ENCODE peak calls at places on chromosomes 13 and 19, in six cellular contexts. One of them, this sample, is unnamed.

GRCh38 chr13:93625536-93625935 is 398.9 kb downstream of the GPC6 start:
- DNase-seq in NCI-H774: no peak
- DNase-seq in fibroblast of the aortic adventitia: peak; percentile 56
- DNase-seq in HTR-8/SVneo: no peak
- DNase-seq in osteocyte: no peak
- DNase-seq in GM19239: no peak
- DNase-seq in this sample: no peak

GRCh38 chr13:90445179-90445578 is 902.3 kb upstream of the MIR17HG start:
- DNase-seq in NCI-H774: no peak
- DNase-seq in fibroblast of the aortic adventitia: peak; percentile 97
- DNase-seq in HTR-8/SVneo: peak; percentile 28
- DNase-seq in osteocyte: no peak
- DNase-seq in GM19239: no peak
- DNase-seq in this sample: peak; percentile 29

GRCh38 chr13:28401303-28402056 is 93.4 kb downstream of the FLT1 start:
- DNase-seq in NCI-H774: no peak
- DNase-seq in fibroblast of the aortic adventitia: peak; percentile 73
- DNase-seq in HTR-8/SVneo: no peak
- DNase-seq in osteocyte: no peak
- DNase-seq in GM19239: no peak
- DNase-seq in this sample: no peak

GRCh38 chr13:101579291-101579802 is 126.9 kb downstream of the ITGBL1 start:
- DNase-seq in NCI-H774: no peak
- DNase-seq in fibroblast of the aortic adventitia: peak; percentile 65
- DNase-seq in HTR-8/SVneo: no peak
- DNase-seq in osteocyte: no peak
- DNase-seq in GM19239: no peak
- DNase-seq in this sample: peak; percentile 55

GRCh38 chr19:46180701-46181385 is 32.8 kb downstream of the IGFL2 start:
- DNase-seq in NCI-H774: no peak
- DNase-seq in fibroblast of the aortic adventitia: peak; percentile 57
- DNase-seq in HTR-8/SVneo: no peak
- DNase-seq in osteocyte: no peak
- DNase-seq in GM19239: no peak
- DNase-seq in this sample: no peak

GRCh38 chr13:28583661-28584091 is 75.3 kb upstream of the POMP start:
- DNase-seq in NCI-H774: no peak
- DNase-seq in fibroblast of the aortic adventitia: no peak
- DNase-seq in HTR-8/SVneo: no peak
- DNase-seq in osteocyte: no peak
- DNase-seq in GM19239: no peak
- DNase-seq in this sample: no peak

GRCh38 chr19:13803038-13803437 is 7.8 kb downstream of the ZSWIM4 start:
- DNase-seq in NCI-H774: no peak
- DNase-seq in fibroblast of the aortic adventitia: no peak
- DNase-seq in HTR-8/SVneo: no peak
- DNase-seq in osteocyte: no peak
- DNase-seq in GM19239: no peak
- DNase-seq in this sample: no peak

GRCh38 chr19:6010107-6010506 is 32.2 kb upstream of the RANBP3 start:
- DNase-seq in NCI-H774: no peak
- DNase-seq in fibroblast of the aortic adventitia: no peak
- DNase-seq in HTR-8/SVneo: no peak
- DNase-seq in osteocyte: no peak
- DNase-seq in GM19239: no peak
- DNase-seq in this sample: no peak

GRCh38 chr19:47095707-47096704 is 17.6 kb downstream of the ZC3H4 start:
- DNase-seq in NCI-H774: no peak
- DNase-seq in fibroblast of the aortic adventitia: peak; percentile 76
- DNase-seq in HTR-8/SVneo: no peak
- DNase-seq in osteocyte: no peak
- DNase-seq in GM19239: no peak
- DNase-seq in this sample: no peak

GRCh38 chr19:47494211-47494547 is 10.2 kb upstream of the KPTN start:
- DNase-seq in NCI-H774: no peak
- DNase-seq in fibroblast of the aortic adventitia: no peak
- DNase-seq in HTR-8/SVneo: no peak
- DNase-seq in osteocyte: no peak
- DNase-seq in GM19239: no peak
- DNase-seq in this sample: no peak

GRCh38 chr13:85316501-85316900 is 482.7 kb downstream of the SLITRK6 start:
- DNase-seq in NCI-H774: no peak
- DNase-seq in fibroblast of the aortic adventitia: no peak
- DNase-seq in HTR-8/SVneo: no peak
- DNase-seq in osteocyte: no peak
- DNase-seq in GM19239: no peak
- DNase-seq in this sample: no peak

GRCh38 chr13:73754727-73755292 is 379.4 kb downstream of the KLF12 start:
- DNase-seq in NCI-H774: peak; percentile 11
- DNase-seq in fibroblast of the aortic adventitia: peak; percentile 79
- DNase-seq in HTR-8/SVneo: peak; percentile 20
- DNase-seq in osteocyte: no peak
- DNase-seq in GM19239: no peak
- DNase-seq in this sample: peak; percentile 87

GRCh38 chr19:31272707-31273106 is 76.5 kb downstream of the TSHZ3 start:
- DNase-seq in NCI-H774: no peak
- DNase-seq in fibroblast of the aortic adventitia: no peak
- DNase-seq in HTR-8/SVneo: no peak
- DNase-seq in osteocyte: no peak
- DNase-seq in GM19239: no peak
- DNase-seq in this sample: no peak

GRCh38 chr19:10817291-10818038 is 18.5 kb downstream of the TMED1 start:
- DNase-seq in NCI-H774: no peak
- DNase-seq in fibroblast of the aortic adventitia: peak; percentile 96
- DNase-seq in HTR-8/SVneo: no peak
- DNase-seq in osteocyte: peak; percentile 92
- DNase-seq in GM19239: no peak
- DNase-seq in this sample: peak; percentile 46

GRCh38 chr19:10514211-10515145 is 2.8 kb downstream of the S1PR5 start:
- DNase-seq in NCI-H774: no peak
- DNase-seq in fibroblast of the aortic adventitia: no peak
- DNase-seq in HTR-8/SVneo: no peak
- DNase-seq in osteocyte: no peak
- DNase-seq in GM19239: no peak
- DNase-seq in this sample: peak; percentile 73

GRCh38 chr13:48265217-48265815 is 32.3 kb downstream of the ITM2B start:
- DNase-seq in NCI-H774: no peak
- DNase-seq in fibroblast of the aortic adventitia: no peak
- DNase-seq in HTR-8/SVneo: no peak
- DNase-seq in osteocyte: no peak
- DNase-seq in GM19239: no peak
- DNase-seq in this sample: no peak

GRCh38 chr13:51861728-51862300 is at the start of gene CCDC70:
- DNase-seq in NCI-H774: no peak
- DNase-seq in fibroblast of the aortic adventitia: peak; percentile 20
- DNase-seq in HTR-8/SVneo: peak; percentile 18
- DNase-seq in osteocyte: no peak
- DNase-seq in GM19239: no peak
- DNase-seq in this sample: no peak

GRCh38 chr19:38373907-38374331 is 452 bp upstream of the PSMD8 start:
- DNase-seq in NCI-H774: no peak
- DNase-seq in fibroblast of the aortic adventitia: no peak
- DNase-seq in HTR-8/SVneo: no peak
- DNase-seq in osteocyte: no peak
- DNase-seq in GM19239: no peak
- DNase-seq in this sample: no peak

GRCh38 chr19:47350599-47350998 is 1.5 kb downstream of the DHX34 start:
- DNase-seq in NCI-H774: no peak
- DNase-seq in fibroblast of the aortic adventitia: no peak
- DNase-seq in HTR-8/SVneo: no peak
- DNase-seq in osteocyte: no peak
- DNase-seq in GM19239: no peak
- DNase-seq in this sample: no peak

GRCh38 chr19:10805075-10805757 is 30.8 kb downstream of the TMED1 start:
- DNase-seq in NCI-H774: no peak
- DNase-seq in fibroblast of the aortic adventitia: no peak
- DNase-seq in HTR-8/SVneo: no peak
- DNase-seq in osteocyte: no peak
- DNase-seq in GM19239: no peak
- DNase-seq in this sample: no peak

GRCh38 chr19:18452386-18452785 is 14.5 kb upstream of the ISYNA1 start:
- DNase-seq in NCI-H774: no peak
- DNase-seq in fibroblast of the aortic adventitia: no peak
- DNase-seq in HTR-8/SVneo: no peak
- DNase-seq in osteocyte: no peak
- DNase-seq in GM19239: no peak
- DNase-seq in this sample: no peak

GRCh38 chr13:27765650-27766049 is 26.6 kb upstream of the GSX1 start:
- DNase-seq in NCI-H774: no peak
- DNase-seq in fibroblast of the aortic adventitia: no peak
- DNase-seq in HTR-8/SVneo: no peak
- DNase-seq in osteocyte: no peak
- DNase-seq in GM19239: no peak
- DNase-seq in this sample: no peak

GRCh38 chr19:38317104-38317612 is 1.4 kb upstream of the YIF1B start:
- DNase-seq in NCI-H774: no peak
- DNase-seq in fibroblast of the aortic adventitia: no peak
- DNase-seq in HTR-8/SVneo: no peak
- DNase-seq in osteocyte: no peak
- DNase-seq in GM19239: no peak
- DNase-seq in this sample: no peak

GRCh38 chr19:40321566-40322270 is 26.5 kb downstream of the C19orf47 start:
- DNase-seq in NCI-H774: no peak
- DNase-seq in fibroblast of the aortic adventitia: no peak
- DNase-seq in HTR-8/SVneo: no peak
- DNase-seq in osteocyte: no peak
- DNase-seq in GM19239: no peak
- DNase-seq in this sample: no peak

GRCh38 chr13:69485991-69486592 is 621.5 kb upstream of the ATXN8OS start:
- DNase-seq in NCI-H774: no peak
- DNase-seq in fibroblast of the aortic adventitia: no peak
- DNase-seq in HTR-8/SVneo: no peak
- DNase-seq in osteocyte: no peak
- DNase-seq in GM19239: no peak
- DNase-seq in this sample: no peak

GRCh38 chr19:17703823-17704463 is 15.3 kb upstream of the MAP1S start:
- DNase-seq in NCI-H774: no peak
- DNase-seq in fibroblast of the aortic adventitia: peak; percentile 45
- DNase-seq in HTR-8/SVneo: no peak
- DNase-seq in osteocyte: no peak
- DNase-seq in GM19239: peak; percentile 68
- DNase-seq in this sample: peak; percentile 42

GRCh38 chr13:91776650-91777193 is 378.3 kb downstream of the GPC5 start:
- DNase-seq in NCI-H774: no peak
- DNase-seq in fibroblast of the aortic adventitia: no peak
- DNase-seq in HTR-8/SVneo: no peak
- DNase-seq in osteocyte: no peak
- DNase-seq in GM19239: no peak
- DNase-seq in this sample: peak; percentile 7

GRCh38 chr13:32362574-32362973 is 47.3 kb downstream of the BRCA2 start:
- DNase-seq in NCI-H774: no peak
- DNase-seq in fibroblast of the aortic adventitia: no peak
- DNase-seq in HTR-8/SVneo: no peak
- DNase-seq in osteocyte: no peak
- DNase-seq in GM19239: no peak
- DNase-seq in this sample: no peak

GRCh38 chr19:46515879-46516350 is 20.2 kb upstream of the PNMA8B start:
- DNase-seq in NCI-H774: no peak
- DNase-seq in fibroblast of the aortic adventitia: peak; percentile 52
- DNase-seq in HTR-8/SVneo: peak; percentile 66
- DNase-seq in osteocyte: no peak
- DNase-seq in GM19239: no peak
- DNase-seq in this sample: peak; percentile 46

GRCh38 chr19:52527954-52528326 is 472 bp downstream of the ZNF808 start:
- DNase-seq in NCI-H774: no peak
- DNase-seq in fibroblast of the aortic adventitia: no peak
- DNase-seq in HTR-8/SVneo: peak; percentile 3
- DNase-seq in osteocyte: no peak
- DNase-seq in GM19239: no peak
- DNase-seq in this sample: peak; percentile 60

This sample was measured in left kidney.